ENCODE peak calls at places on chromosome 7, in four cellular contexts. D is sigmoid colon, X is cardiac fibroblast, U is lower leg skin. H is an unnamed sample.

GRCh38 chr7:16524332-16524731 is 2.3 kb upstream of the LRRC72 start:
- DNase-seq in D (no peak), X (no peak), U (no peak), H (no peak)

GRCh38 chr7:54992876-54993490 is 25.8 kb upstream of the EGFR start:
- DNase-seq in U (no peak), X (peak; percentile 26), D (no peak), H (no peak)

GRCh38 chr7:100562195-100563099 is 11.3 kb downstream of the SAP25 start:
- DNase-seq in U (no peak), D (peak; percentile 65), X (no peak), H (no peak)

GRCh38 chr7:8065356-8065813 is 96.8 kb downstream of the GLCCI1 start:
- DNase-seq in U (no peak), X (peak; percentile 84), D (no peak), H (no peak)

GRCh38 chr7:108055541-108056135 is 52.7 kb upstream of the LAMB1 start:
- DNase-seq in D (no peak), X (no peak), U (no peak), H (no peak)

GRCh38 chr7:4203786-4204185 is 478.3 kb upstream of the FOXK1 start:
- DNase-seq in D (no peak), X (no peak), U (no peak), H (no peak)

GRCh38 chr7:153507885-153508284 is 544.3 kb upstream of the DPP6 start:
- DNase-seq in X (no peak), D (no peak), U (no peak), H (no peak)

GRCh38 chr7:146956323-146956722 is 839.7 kb downstream of the CNTNAP2 start:
- DNase-seq in U (no peak), X (no peak), D (no peak), H (no peak)

GRCh38 chr7:90303241-90303640 is 17.9 kb downstream of the FAM237B start:
- DNase-seq in X (peak; percentile 15), D (no peak), U (no peak), H (no peak)

GRCh38 chr7:29282819-29283414 is 88.3 kb downstream of the CHN2 start:
- DNase-seq in D (no peak), X (no peak), U (no peak), H (no peak)

GRCh38 chr7:33108931-33109757 is at the start of gene RP9:
- DNase-seq in X (peak; percentile 71), U (peak; percentile 20), D (peak; percentile 77), H (peak; percentile 86)

GRCh38 chr7:130560972-130561371 is 69.1 kb downstream of the MEST start:
- DNase-seq in X (peak; percentile 56), U (no peak), D (no peak), H (no peak)

GRCh38 chr7:14368285-14368684 is 378.8 kb upstream of the ETV1 start:
- DNase-seq in U (no peak), D (no peak), X (no peak), H (no peak)

GRCh38 chr7:95102662-95103061 is 195.3 kb downstream of the PPP1R9A start:
- DNase-seq in U (no peak), D (no peak), X (no peak), H (no peak)

GRCh38 chr7:111650456-111650999 is 88.2 kb upstream of the IMMP2L start:
- DNase-seq in X (peak; percentile 63), U (peak; percentile 54), D (no peak), H (no peak)

GRCh38 chr7:23022258-23022745 is 8.4 kb upstream of the HYCC1 start:
- DNase-seq in X (peak; percentile 87), U (no peak), D (no peak), H (no peak)

GRCh38 chr7:101731502-101732084 is 85.8 kb upstream of the CUX1 start:
- DNase-seq in D (no peak), X (no peak), U (no peak), H (no peak)

GRCh38 chr7:94620703-94621118 is 35.2 kb downstream of the SGCE start:
- DNase-seq in U (peak; percentile 61), D (peak; percentile 87), X (peak; percentile 89), H (no peak)

GRCh38 chr7:92641921-92642511 is 51.8 kb upstream of the FAM133B start:
- DNase-seq in X (peak; percentile 32), D (no peak), U (no peak), H (no peak)

GRCh38 chr7:44615149-44615611 is 8.8 kb downstream of the OGDH start:
- DNase-seq in U (peak; percentile 63), D (peak; percentile 75), X (no peak), H (no peak)

GRCh38 chr7:141551080-141551772 is at the start of gene AGK:
- DNase-seq in X (peak; percentile 83), U (peak; percentile 24), D (peak; percentile 81), H (peak; percentile 87)

GRCh38 chr7:46786221-46786951 is 795.5 kb downstream of the TNS3 start:
- DNase-seq in D (no peak), X (no peak), U (no peak), H (no peak)

GRCh38 chr7:113144839-113145238 is 26.5 kb upstream of the SMIM30 start:
- DNase-seq in X (no peak), D (no peak), U (no peak), H (no peak)

GRCh38 chr7:53768191-53768590 is 732.8 kb downstream of the POM121L12 start:
- DNase-seq in X (no peak), U (no peak), D (no peak), H (no peak)

GRCh38 chr7:126065766-126066165 is 1136.1 kb upstream of the POT1 start:
- DNase-seq in D (no peak), U (no peak), X (no peak), H (no peak)

GRCh38 chr7:29875741-29876140 is 69.4 kb downstream of the WIPF3 start:
- DNase-seq in D (no peak), X (no peak), U (no peak), H (no peak)

GRCh38 chr7:134212576-134213546 is 85.7 kb downstream of the LRGUK start:
- DNase-seq in X (peak; percentile 6), U (no peak), D (no peak), H (no peak)

GRCh38 chr7:139114018-139114417 is 4.5 kb upstream of the ZC3HAV1 start:
- DNase-seq in D (no peak), U (no peak), X (no peak), H (no peak)

GRCh38 chr7:24737281-24737680 is 20.0 kb downstream of the GSDME start:
- DNase-seq in U (no peak), X (peak; percentile 36), D (no peak), H (no peak)

GRCh38 chr7:94400022-94400421 is 5.3 kb downstream of the COL1A2 start:
- DNase-seq in X (peak; percentile 37), D (no peak), U (no peak), H (no peak)

GRCh38 chr7:91067266-91067665 is 197.0 kb upstream of the FZD1 start:
- DNase-seq in U (no peak), X (no peak), D (no peak), H (no peak)

GRCh38 chr7:40194743-40195142 is 59.9 kb downstream of the SUGCT start:
- DNase-seq in D (no peak), X (peak; percentile 72), U (peak; percentile 27), H (no peak)

GRCh38 chr7:40200791-40201190 is 66.0 kb downstream of the SUGCT start:
- DNase-seq in D (no peak), U (no peak), X (peak; percentile 91), H (no peak)

GRCh38 chr7:40202851-40203250 is 68.0 kb downstream of the SUGCT start:
- DNase-seq in D (no peak), X (peak; percentile 52), U (no peak), H (no peak)

GRCh38 chr7:40197527-40197926 is 62.7 kb downstream of the SUGCT start:
- DNase-seq in U (no peak), X (no peak), D (no peak), H (no peak)

DNA sequence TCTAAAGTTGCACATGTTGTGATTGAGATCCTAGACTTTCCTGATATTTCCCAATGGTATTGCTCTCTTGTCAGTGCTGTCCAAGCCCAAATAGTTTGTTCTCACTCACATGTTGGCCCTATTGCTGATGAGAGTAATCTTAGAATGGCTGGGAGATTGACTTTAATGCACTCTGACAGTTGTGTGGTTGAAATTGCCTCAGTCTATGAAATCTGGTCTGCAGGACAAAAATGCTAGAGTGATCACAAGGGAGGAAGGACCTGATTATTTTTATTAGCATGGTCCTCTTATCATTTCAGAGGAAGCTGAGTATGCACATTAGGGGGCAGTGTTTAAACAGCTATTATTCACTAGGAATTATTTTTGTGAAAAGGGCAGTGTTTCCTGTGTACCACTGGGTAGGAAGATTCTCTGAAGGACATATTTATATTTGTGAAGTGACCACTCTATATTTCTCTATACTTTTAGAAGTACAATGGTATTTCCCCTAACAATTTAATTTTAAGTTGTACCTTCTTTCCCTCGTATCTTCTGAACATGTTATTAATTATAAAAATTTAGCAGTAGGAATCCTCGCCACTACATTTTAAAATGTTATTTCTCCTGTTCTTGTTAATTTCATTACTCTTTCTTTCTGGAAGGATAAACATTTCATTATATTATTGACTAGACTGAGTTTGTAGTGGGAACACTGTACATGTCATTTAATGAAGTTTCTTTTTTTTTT is 64.4 kb downstream of the SUGCT start:
- DNase-seq in D (no peak), X (peak; percentile 84), U (no peak), H (no peak)
- TF ChIP-seq CTCF in D (no peak), X (peak; percentile 50), U (no peak), H (peak; percentile 18)

DNA sequence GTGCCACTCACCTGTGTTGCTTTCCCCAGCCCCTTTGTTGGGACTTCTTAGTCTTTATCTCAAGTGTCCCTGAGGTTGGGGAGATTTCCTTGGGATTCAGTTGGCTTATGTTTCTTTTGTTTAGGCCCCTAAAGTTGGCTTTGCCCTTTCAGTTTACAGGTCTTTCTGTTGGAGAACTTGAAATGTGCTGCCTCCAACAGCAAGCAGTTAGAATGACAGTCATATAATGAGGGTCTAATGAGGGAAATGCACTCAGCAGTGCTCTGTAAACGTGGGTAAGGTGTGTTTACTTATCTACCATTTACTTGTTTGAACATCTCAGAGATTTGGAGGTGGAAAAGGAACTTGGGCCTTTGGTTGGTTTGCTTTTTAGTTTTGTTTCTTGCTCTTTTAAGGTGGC is 191.4 kb upstream of the STK17A start:
- DNase-seq in D (no peak), X (no peak), U (no peak), H (no peak)
- TF ChIP-seq CTCF in D (no peak), X (no peak), U (no peak), H (no peak)

DNA sequence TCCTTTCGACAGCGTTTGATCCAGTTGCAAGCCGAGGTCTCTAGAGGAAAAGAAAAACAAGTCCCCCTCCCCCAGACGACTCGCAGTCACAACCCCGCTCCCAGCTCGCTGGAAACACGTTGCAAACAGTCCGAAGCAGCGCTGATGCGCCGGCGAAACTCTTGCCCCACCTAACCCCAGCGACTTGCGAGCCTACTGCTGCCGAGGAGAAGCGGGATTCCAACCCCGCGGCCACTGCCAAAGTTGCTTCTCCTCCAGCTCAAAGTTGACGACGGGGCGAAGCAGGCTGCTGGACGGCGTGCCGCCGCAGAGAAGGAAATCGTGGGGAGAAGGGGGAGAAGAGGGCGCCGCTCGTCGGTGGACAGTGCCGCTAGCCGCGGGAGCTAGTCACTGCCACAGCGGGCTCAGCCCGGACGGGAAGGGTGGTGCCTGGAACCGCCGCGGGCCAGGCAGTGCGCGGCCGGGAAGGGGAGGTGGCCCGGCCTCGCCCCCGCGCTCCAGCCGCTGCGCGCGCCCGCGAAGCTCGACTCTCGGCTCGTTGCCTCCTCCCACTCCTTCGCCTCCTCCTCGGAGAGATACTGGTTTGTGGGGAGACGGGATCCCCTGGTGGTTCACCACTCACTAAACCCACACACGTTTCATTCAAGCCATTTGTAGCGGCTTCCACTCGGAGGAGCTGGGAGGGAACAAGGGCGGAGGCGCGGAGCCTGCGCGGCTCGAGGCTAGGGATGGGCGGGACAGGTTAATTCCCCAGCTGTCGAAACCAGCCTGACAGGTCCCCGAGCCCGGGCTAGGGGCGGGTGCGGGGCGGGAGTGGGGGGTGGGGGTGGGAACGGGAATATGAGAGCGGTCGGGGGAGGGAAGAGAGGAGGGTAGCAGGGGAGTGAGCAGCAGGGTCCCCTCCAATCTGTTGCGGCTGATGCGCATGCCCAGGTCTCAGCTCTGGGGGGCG is at the start of gene GPR37:
- DNase-seq in D (peak; percentile 74), X (peak; percentile 34), U (peak; percentile 47), H (peak; percentile 76)
- TF ChIP-seq CTCF in D (no peak), X (no peak), U (no peak), H (no peak)

GRCh38 chr7:41709621-41710020 is 6.7 kb upstream of the INHBA start:
- DNase-seq in X (peak; percentile 80), D (no peak), U (no peak), H (no peak)
- TF ChIP-seq CTCF in X (no peak), D (no peak), U (no peak), H (no peak)

H was measured in nephron progenitor cell.